ENCODE peak calls at places on chromosomes 2 and 18, in five cellular contexts. Y is mesenchymal stem cell, Z is H9, F is neuronal stem cell, M is H1. V is an unnamed sample.

GRCh38 chr2:129253461-129253812 is 726.0 kb upstream of the RAB6C start:
- DNase-seq in Y (peak; percentile 25), Z (peak; percentile 61), F (peak; percentile 8), M (peak; percentile 15), V (peak; percentile 38)

GRCh38 chr2:84495539-84496146 is 20.7 kb upstream of the DNAH6 start:
- DNase-seq in Y (peak; percentile 76), Z (no peak), F (peak; percentile 54), M (no peak), V (no peak)

GRCh38 chr18:21900594-21901352 is 160.2 kb downstream of the MIB1 start:
- DNase-seq in Y (no peak), Z (no peak), F (no peak), M (no peak), V (no peak)

GRCh38 chr2:237864940-237865622 is 5.7 kb downstream of the RAMP1 start:
- DNase-seq in Y (no peak), Z (no peak), F (no peak), M (no peak), V (peak; percentile 21)

GRCh38 chr2:30872797-30873196 is 65.6 kb upstream of the CAPN13 start:
- DNase-seq in Y (no peak), Z (no peak), F (no peak), M (no peak), V (no peak)

GRCh38 chr18:30376515-30376914 is 666.0 kb downstream of the DSC3 start:
- DNase-seq in Y (no peak), Z (peak; percentile 56), F (no peak), M (no peak), V (peak; percentile 27)

GRCh38 chr2:159010963-159011362 is 42.5 kb downstream of the TANC1 start:
- DNase-seq in Y (peak; percentile 38), Z (no peak), F (no peak), M (no peak), V (no peak)

GRCh38 chr2:39228413-39229209 is 15.2 kb downstream of the CDKL4 start:
- DNase-seq in Y (no peak), Z (peak; percentile 66), F (peak; percentile 33), M (no peak), V (no peak)

GRCh38 chr18:12313530-12314245 is 5.6 kb downstream of the TUBB6 start:
- DNase-seq in Y (no peak), Z (no peak), F (no peak), M (no peak), V (no peak)

DNA sequence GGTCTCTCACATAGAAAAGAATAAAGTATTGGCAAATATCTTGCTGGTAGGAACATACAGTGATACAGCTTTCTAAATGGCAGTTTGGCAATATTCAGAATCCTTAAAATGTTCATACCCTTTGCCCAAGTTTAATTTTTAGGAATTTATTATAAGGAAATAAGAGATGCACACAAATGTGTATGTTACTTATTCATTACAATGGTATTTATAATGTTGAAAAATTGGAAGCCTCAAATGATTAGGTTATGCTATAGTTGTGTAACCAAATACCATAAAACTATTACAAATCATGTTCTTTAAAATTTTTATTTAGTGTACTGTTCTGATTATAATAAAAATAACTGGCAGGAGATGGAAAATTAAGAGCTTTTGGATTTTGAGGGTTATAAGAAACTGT is 196.8 kb downstream of the MCFD2 start:
- DNase-seq in Y (no peak), Z (no peak), F (no peak), M (no peak), V (peak; percentile 4)
- H3K18ac ChIP-seq in Y (no peak overlapping the region), Z (no peak overlapping the region), F (no peak overlapping the region), M (no peak overlapping the region), V (no peak overlapping the region)

GRCh38 chr2:163970058-163970806 is 234.4 kb upstream of the FIGN start:
- DNase-seq in Y (no peak), Z (no peak), F (no peak), M (no peak), V (no peak)
- H4K91ac ChIP-seq in Y (no peak overlapping the region), Z (no peak overlapping the region), F (no peak overlapping the region), M (no peak overlapping the region), V (no peak overlapping the region)

DNA sequence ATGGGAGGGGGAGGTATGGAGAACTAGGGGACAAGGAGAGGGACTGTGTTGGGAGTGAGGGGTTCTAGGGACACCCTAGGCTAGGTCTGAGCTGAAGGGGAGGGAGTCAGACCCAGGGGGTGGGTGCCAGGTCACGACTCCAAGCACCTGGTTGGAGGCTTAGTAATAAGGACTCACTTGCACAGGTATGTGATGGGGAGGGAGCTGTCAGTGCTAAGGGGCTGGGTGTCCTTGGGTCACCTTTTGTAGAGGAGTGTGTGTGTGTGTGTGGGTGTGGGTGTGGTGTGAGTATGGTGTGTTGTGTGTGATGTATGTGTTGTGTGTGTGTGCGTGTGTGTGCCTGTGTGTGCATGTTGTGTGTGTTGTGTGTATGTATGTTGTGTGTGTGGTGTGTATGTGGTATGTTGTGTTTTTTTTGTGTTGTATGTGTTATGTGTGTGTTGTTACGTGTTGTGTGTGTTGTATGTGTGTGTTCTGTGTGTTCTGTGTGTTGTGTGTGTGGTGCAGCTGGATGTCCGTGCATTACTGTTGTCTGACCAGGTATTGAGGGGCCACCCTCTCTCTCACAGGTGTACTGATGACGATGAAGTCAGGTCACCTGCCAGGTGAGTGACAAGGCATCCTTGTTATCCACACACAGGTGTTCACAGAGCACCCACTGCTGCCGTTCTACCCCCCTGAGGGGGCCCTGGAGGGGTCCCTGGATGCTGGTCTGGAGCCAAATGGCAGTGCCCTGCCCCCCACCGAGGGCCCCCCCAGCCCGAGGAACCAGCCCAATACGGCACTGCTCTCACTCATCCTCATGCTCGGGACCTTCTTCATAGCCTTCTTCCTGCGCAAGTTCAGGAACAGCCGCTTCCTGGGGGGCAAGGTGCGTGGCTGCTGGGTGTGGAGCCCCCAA is 9.8 kb downstream of the SLC4A3 start:
- DNase-seq in Y (no peak), Z (peak; percentile 19), F (no peak), M (no peak), V (no peak)
- H2BK12ac ChIP-seq in Y (no peak overlapping the region), Z (no peak overlapping the region), F (peak overlapping the region; percentile 66), M (no peak overlapping the region), V (no peak overlapping the region)

DNA sequence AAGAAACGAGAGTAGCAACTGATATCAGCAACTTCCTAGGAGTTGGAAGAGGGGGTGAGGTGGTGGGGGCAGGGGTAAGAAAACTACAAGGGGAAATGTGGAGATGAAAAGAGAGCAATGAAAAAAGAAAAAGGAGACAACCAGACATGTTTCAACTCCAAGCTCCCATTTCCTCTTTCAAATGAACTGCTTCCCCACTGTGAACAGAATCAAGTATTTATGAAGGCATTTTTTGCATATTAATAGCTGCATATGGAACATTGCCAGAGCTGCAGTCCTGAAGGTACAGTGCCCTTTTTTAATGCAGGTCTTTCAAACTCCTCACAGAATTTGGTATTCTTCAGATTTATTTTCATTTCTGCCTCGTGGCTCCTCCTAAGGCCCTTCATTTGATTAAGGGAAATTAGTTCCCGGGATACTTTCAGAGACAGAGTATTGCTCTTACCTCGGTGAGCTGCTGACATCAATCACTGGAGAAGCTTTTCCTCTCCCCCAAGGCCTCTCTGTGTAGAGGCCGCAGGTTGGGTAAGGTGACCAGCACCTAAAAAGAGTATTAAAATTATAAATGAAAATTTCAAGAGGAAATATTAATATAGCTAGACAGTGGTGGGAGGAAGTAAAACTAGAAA is 68.4 kb downstream of the KIAA2012 start:
- DNase-seq in Y (no peak), Z (no peak), F (no peak), M (no peak), V (no peak)
- H3K18ac ChIP-seq in Y (peak overlapping the region; percentile 34), Z (no peak overlapping the region), F (no peak overlapping the region), M (no peak overlapping the region), V (no peak overlapping the region)

GRCh38 chr2:144503221-144503620 is 16.7 kb downstream of the ZEB2 start:
- DNase-seq in Y (no peak), Z (no peak), F (no peak), M (no peak), V (no peak)

GRCh38 chr2:144508162-144508765 is 11.7 kb downstream of the ZEB2 start:
- DNase-seq in Y (no peak), Z (no peak), F (no peak), M (no peak), V (peak; percentile 19)

GRCh38 chr2:144504191-144504590 is 15.7 kb downstream of the ZEB2 start:
- DNase-seq in Y (no peak), Z (peak; percentile 63), F (no peak), M (no peak), V (no peak)

GRCh38 chr2:144507441-144508161 is 12.3 kb downstream of the ZEB2 start:
- DNase-seq in Y (no peak), Z (no peak), F (no peak), M (no peak), V (no peak)

DNA sequence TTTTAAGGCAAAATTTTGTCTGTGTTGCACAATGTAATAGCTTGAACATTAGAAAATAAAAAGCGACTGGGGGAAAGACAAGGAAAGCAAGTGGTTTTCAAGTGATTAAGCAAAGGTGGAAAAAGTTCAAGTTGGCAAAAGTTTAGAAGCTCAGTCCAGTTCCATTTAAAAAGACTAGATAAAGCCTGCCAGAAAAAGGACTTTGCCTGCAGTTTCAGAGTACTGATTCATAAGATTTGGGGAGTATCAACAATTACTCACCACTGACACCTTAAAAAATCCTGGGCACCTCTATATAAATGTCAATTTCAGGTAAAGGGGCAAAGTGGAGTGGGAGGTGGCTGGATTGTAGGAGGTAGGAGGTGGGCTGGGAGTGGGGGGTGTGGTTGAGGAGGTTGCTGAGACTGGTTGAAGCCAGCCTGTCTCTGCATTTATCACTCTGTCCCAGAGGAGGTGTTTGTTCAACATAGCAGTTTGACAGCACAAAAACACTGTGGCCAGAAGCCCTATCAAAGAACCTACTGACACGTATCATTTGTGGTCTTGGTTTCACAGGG is 14.6 kb downstream of the ZEB2 start:
- DNase-seq in Y (no peak), Z (no peak), F (no peak), M (no peak), V (no peak)
- H4K91ac ChIP-seq in Y (no peak overlapping the region), Z (no peak overlapping the region), F (no peak overlapping the region), M (no peak overlapping the region), V (no peak overlapping the region)